ENCODE peak calls at places on chromosomes 7 and 10, in four cellular contexts. D is endothelial cell, X is non-pigmented ciliary epithelial cell, C is GM20000. Q is an unnamed sample.

GRCh38 chr10:8539056-8539455 is 484.6 kb downstream of the GATA3 start:
- DNase-seq in D (no peak), X (no peak), C (no peak), Q (no peak)

GRCh38 chr10:42734537-42734936 is 48.1 kb upstream of the BMS1 start:
- DNase-seq in X (no peak), D (no peak), C (no peak), Q (no peak)

GRCh38 chr10:48195803-48196202 is 78.7 kb downstream of the FRMPD2 start:
- DNase-seq in C (no peak), X (no peak), D (no peak), Q (no peak)

GRCh38 chr7:140501941-140502340 is 22.6 kb upstream of the MKRN1 start:
- DNase-seq in C (no peak), D (no peak), X (no peak), Q (no peak)

GRCh38 chr7:137000621-137001020 is 132.2 kb downstream of the CHRM2 start:
- DNase-seq in D (no peak), C (no peak), X (no peak), Q (no peak)

GRCh38 chr7:127392182-127392565 is 334 bp downstream of the ZNF800 start:
- DNase-seq in D (peak; percentile 65), X (no peak), C (peak; percentile 78), Q (peak; percentile 13)

GRCh38 chr10:103847909-103848468 is 7.4 kb downstream of the SH3PXD2A start:
- DNase-seq in X (no peak), C (no peak), D (no peak), Q (no peak)

GRCh38 chr7:131904750-131905327 is 348.4 kb upstream of the PODXL start:
- DNase-seq in C (no peak), X (no peak), D (no peak), Q (no peak)

GRCh38 chr7:3430588-3430987 is 129.5 kb downstream of the SDK1 start:
- DNase-seq in X (no peak), C (no peak), D (no peak), Q (no peak)

GRCh38 chr10:71963756-71964668 is at the start of gene CHST3:
- DNase-seq in D (peak; percentile 53), X (no peak), C (peak; percentile 59), Q (peak; percentile 19)

GRCh38 chr7:81457858-81458522 is 311.9 kb downstream of the HGF start:
- DNase-seq in C (no peak), X (no peak), D (no peak), Q (no peak)

GRCh38 chr7:94069154-94069739 is 65.1 kb upstream of the BET1 start:
- DNase-seq in X (no peak), C (no peak), D (no peak), Q (no peak)

Q was measured in HAP-1.